ENCODE peak calls at places on chromosomes 13 and 19, in eight cellular contexts. Y is endothelial cell; D is GM12878; A is CD8-positive, alpha-beta T cell; U is fibroblast of pulmonary artery; V is fibroblast of lung; E is HFF-Myc; O is SK-N-SH. Z is an unnamed sample.

GRCh38 chr19:23917856-23918255 is 3.2 kb downstream of the ZNF726 start:
- DNase-seq in U (no peak), Y (no peak), D (no peak), E (no peak), A (no peak), V (no peak), O (no peak), Z (no peak)

GRCh38 chr13:31209172-31209818 is 9.5 kb downstream of the B3GLCT start:
- DNase-seq in O (peak; percentile 83), V (peak; percentile 46), E (no peak), A (peak; percentile 30), D (no peak), Y (no peak), U (peak; percentile 67), Z (no peak)

GRCh38 chr19:16670291-16670690 is 9.4 kb downstream of the TMEM38A start:
- DNase-seq in D (no peak), E (no peak), V (no peak), O (no peak), A (no peak), Y (no peak), U (no peak), Z (no peak)

GRCh38 chr19:40947573-40947972 is 43.5 kb upstream of the CYP2B6 start:
- DNase-seq in D (no peak), Y (no peak), V (no peak), O (no peak), E (no peak), U (no peak), A (no peak), Z (no peak)

GRCh38 chr13:60969659-60970058 is 446.0 kb downstream of the PCDH20 start:
- DNase-seq in V (no peak), E (no peak), D (no peak), A (no peak), O (no peak), U (no peak), Y (no peak), Z (no peak)

GRCh38 chr19:30666301-30666803 is 294.2 kb downstream of the ZNF536 start:
- DNase-seq in O (peak; percentile 78), V (peak; percentile 28), E (no peak), D (no peak), U (peak; percentile 29), Y (peak; percentile 76), A (peak; percentile 35), Z (peak; percentile 41)

GRCh38 chr13:98216135-98216565 is 39.1 kb upstream of the RNF113B start:
- DNase-seq in V (peak; percentile 70), O (peak; percentile 44), A (no peak), U (peak; percentile 46), D (no peak), Y (no peak), E (peak; percentile 73), Z (no peak)

GRCh38 chr13:40585911-40586471 is 80.5 kb downstream of the FOXO1 start:
- DNase-seq in A (no peak), U (peak; percentile 39), D (no peak), E (peak; percentile 17), Y (no peak), V (peak; percentile 16), O (no peak), Z (no peak)

GRCh38 chr13:98761126-98761978 is 8.9 kb upstream of the SLC15A1 start:
- DNase-seq in E (no peak), U (peak; percentile 67), A (no peak), Y (no peak), O (no peak), V (peak; percentile 85), D (peak; percentile 11), Z (no peak)

GRCh38 chr19:17829855-17830566 is 8.7 kb upstream of the INSL3 start:
- DNase-seq in O (peak; percentile 96), U (peak; percentile 29), E (no peak), D (no peak), A (no peak), V (peak; percentile 21), Y (peak; percentile 62), Z (peak; percentile 63)

GRCh38 chr13:25648996-25649633 is 277.3 kb downstream of the ATP8A2 start:
- DNase-seq in Y (no peak), U (no peak), O (no peak), D (no peak), A (no peak), E (no peak), V (no peak), Z (no peak)

GRCh38 chr19:48934837-48935236 is 1.3 kb downstream of the DHDH start:
- DNase-seq in A (no peak), D (no peak), U (no peak), V (no peak), E (no peak), Y (peak; percentile 27), O (no peak), Z (no peak)

GRCh38 chr13:19845758-19846157 is 17.7 kb downstream of the ZMYM5 start:
- DNase-seq in E (peak; percentile 91), U (peak; percentile 97), A (no peak), D (no peak), V (peak; percentile 99), O (peak; percentile 32), Y (no peak), Z (peak; percentile 23)

GRCh38 chr19:48814895-48815294 is 4.1 kb upstream of the BCAT2 start:
- DNase-seq in O (no peak), E (no peak), Y (no peak), V (no peak), U (no peak), D (no peak), A (no peak), Z (no peak)

GRCh38 chr13:33111414-33112110 is 95.3 kb downstream of the KL start:
- DNase-seq in V (peak; percentile 52), D (no peak), Y (no peak), A (no peak), E (no peak), U (peak; percentile 33), O (no peak), Z (peak; percentile 51)

GRCh38 chr19:881385-882071 is 11.5 kb downstream of the MED16 start:
- DNase-seq in U (no peak), E (no peak), Y (no peak), O (no peak), D (no peak), V (no peak), A (no peak), Z (no peak)

GRCh38 chr19:882871-883497 is 10.0 kb downstream of the MED16 start:
- DNase-seq in U (no peak), V (no peak), D (no peak), Y (no peak), O (no peak), E (no peak), A (no peak), Z (no peak)

GRCh38 chr19:884420-885211 is 8.4 kb downstream of the MED16 start:
- DNase-seq in U (no peak), E (no peak), Y (no peak), V (no peak), D (no peak), A (no peak), O (no peak), Z (no peak)

GRCh38 chr19:885536-886224 is 7.3 kb downstream of the MED16 start:
- DNase-seq in A (no peak), O (no peak), V (no peak), E (no peak), Y (no peak), D (no peak), U (no peak), Z (no peak)

DNA sequence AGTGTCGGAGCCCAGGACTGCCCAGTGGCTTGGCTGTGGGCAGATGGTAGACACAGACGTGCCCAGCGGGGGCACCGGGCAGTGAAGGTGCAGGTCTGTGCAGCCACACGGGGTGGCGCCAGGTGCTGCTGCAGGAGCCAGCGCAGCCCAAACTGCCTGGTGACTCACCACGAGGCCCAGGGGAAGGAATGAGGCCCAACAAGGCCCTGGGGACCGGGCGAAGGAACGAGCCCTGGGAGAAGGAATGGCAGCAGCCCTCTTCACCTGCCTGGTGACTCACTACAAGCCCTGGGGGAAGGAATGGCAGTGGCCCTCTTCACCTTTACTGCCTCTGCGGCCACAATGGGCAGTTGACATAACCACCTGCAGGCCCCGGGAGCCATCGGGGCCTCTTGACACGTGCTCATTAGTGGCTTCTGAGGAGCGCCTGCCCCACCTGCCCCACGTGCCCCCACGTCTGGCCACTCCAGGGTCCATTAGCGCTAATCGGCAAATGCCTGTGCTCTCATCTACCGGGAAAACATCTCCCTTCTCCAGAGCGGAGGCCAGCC is 9.3 kb downstream of the MED16 start:
- DNase-seq in O (no peak), Y (no peak), D (no peak), A (no peak), U (no peak), E (no peak), V (no peak), Z (no peak)
- TF ChIP-seq CTCF in O (no peak), Y (no peak), D (no peak), A (no peak), U (no peak), E (no peak), V (no peak), Z (no peak)

GRCh38 chr13:28494861-28495585 is at the start of gene FLT1:
- DNase-seq in V (no peak), D (no peak), Y (peak; percentile 96), E (no peak), O (peak; percentile 41), U (peak; percentile 46), A (peak; percentile 37), Z (peak; percentile 22)
- TF ChIP-seq CTCF in V (no peak), D (no peak), Y (no peak), E (no peak), O (no peak), U (no peak), A (no peak), Z (no peak)

DNA sequence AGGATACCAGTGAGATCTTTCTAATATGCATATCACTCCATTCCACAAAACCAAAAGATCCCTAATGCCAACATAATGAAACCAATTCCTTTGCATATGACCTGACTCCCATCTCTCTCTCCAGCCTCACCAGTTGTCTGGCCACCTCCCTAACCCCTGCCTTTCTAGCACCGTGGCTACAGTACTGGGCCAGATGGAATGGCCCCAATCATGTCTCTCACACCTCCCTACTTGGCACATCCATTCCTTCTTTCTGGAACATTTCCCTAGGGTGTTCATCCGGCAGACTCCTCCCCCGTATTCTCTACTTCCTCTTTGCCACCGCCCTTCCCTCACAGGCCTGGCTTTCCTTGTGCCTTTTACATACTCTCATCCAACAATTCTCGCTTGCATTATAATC is 62.0 kb downstream of the GPALPP1 start:
- DNase-seq in O (no peak), V (no peak), E (no peak), U (no peak), A (no peak), Y (no peak), D (no peak), Z (no peak)
- TF ChIP-seq CTCF in O (no peak), V (no peak), E (no peak), U (no peak), A (no peak), Y (no peak), D (no peak), Z (no peak)

DNA sequence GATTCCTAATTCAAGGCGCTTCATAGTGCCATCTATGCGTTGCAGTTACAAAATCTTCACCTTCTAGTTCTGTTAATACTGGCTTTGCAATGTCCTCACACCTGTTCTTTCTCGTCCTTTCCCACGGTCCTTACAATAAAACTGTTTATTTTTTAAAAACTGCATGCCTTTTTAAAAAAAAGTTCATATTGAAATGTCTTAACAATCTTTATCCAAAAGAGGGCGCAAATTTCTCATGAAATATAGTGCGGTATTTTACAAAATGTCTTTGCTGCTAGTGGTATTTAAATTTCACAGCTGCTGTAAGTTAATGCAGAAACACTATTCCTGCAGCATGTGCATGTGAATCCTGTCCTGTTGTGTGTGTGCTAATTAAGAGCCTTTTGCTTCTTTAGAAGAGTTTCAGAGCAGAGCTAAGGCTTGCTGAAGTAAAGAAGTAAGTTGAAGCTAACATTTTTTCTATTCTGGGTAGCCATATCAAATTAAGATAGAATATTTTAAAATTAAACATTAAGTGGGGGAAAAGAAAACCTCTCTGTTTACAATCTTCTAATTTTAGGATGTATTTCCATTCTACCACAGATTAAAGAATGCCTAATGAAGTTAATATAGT is 15.8 kb upstream of the CLDN10 start:
- DNase-seq in A (no peak), D (no peak), V (peak; percentile 67), U (peak; percentile 63), Y (no peak), E (peak; percentile 11), O (no peak), Z (no peak)
- TF ChIP-seq CTCF in A (peak; percentile 43), D (peak; percentile 50), V (peak; percentile 39), U (peak; percentile 45), Y (peak; percentile 67), E (peak; percentile 16), O (peak; percentile 72), Z (peak; percentile 32)